ENCODE peak calls at places on chromosomes 3 and 15, in five cellular contexts. One of them, this sample, is unnamed.

GRCh38 chr3:148922467-148922866 is 57.4 kb downstream of the CPA3 start:
- DNase-seq in fibroblast of the aortic adventitia: no peak
- DNase-seq in brain microvascular endothelial cell: no peak
- DNase-seq in GM12878: no peak
- DNase-seq in GM13977: no peak
- DNase-seq in this sample: no peak

GRCh38 chr3:72082121-72082715 is 297.3 kb upstream of the PROK2 start:
- DNase-seq in fibroblast of the aortic adventitia: peak
- DNase-seq in brain microvascular endothelial cell: no peak
- DNase-seq in GM12878: peak
- DNase-seq in GM13977: peak
- DNase-seq in this sample: peak

GRCh38 chr3:136835817-136836510 is 17.0 kb downstream of the SLC35G2 start:
- DNase-seq in fibroblast of the aortic adventitia: peak
- DNase-seq in brain microvascular endothelial cell: no peak
- DNase-seq in GM12878: no peak
- DNase-seq in GM13977: no peak
- DNase-seq in this sample: no peak

GRCh38 chr15:57272770-57273357 is 103.4 kb upstream of the CGNL1 start:
- DNase-seq in fibroblast of the aortic adventitia: no peak
- DNase-seq in brain microvascular endothelial cell: no peak
- DNase-seq in GM12878: no peak
- DNase-seq in GM13977: no peak
- DNase-seq in this sample: no peak

GRCh38 chr15:52153900-52154895 is 37.0 kb downstream of the GNB5 start:
- DNase-seq in fibroblast of the aortic adventitia: no peak
- DNase-seq in brain microvascular endothelial cell: no peak
- DNase-seq in GM12878: no peak
- DNase-seq in GM13977: no peak
- DNase-seq in this sample: no peak

GRCh38 chr15:93037341-93038063 is 51.5 kb downstream of the RGMA start:
- DNase-seq in fibroblast of the aortic adventitia: peak
- DNase-seq in brain microvascular endothelial cell: peak
- DNase-seq in GM12878: no peak
- DNase-seq in GM13977: peak
- DNase-seq in this sample: no peak

GRCh38 chr3:23874359-23875120 is 42.2 kb downstream of the NKIRAS1 start:
- DNase-seq in fibroblast of the aortic adventitia: peak
- DNase-seq in brain microvascular endothelial cell: peak
- DNase-seq in GM12878: no peak
- DNase-seq in GM13977: no peak
- DNase-seq in this sample: no peak

GRCh38 chr3:124258057-124258500 is 266.2 kb upstream of the ROPN1 start:
- DNase-seq in fibroblast of the aortic adventitia: no peak
- DNase-seq in brain microvascular endothelial cell: peak
- DNase-seq in GM12878: no peak
- DNase-seq in GM13977: no peak
- DNase-seq in this sample: no peak

GRCh38 chr15:31352283-31352880 is 25.7 kb downstream of the KLF13 start:
- DNase-seq in fibroblast of the aortic adventitia: no peak
- DNase-seq in brain microvascular endothelial cell: no peak
- DNase-seq in GM12878: no peak
- DNase-seq in GM13977: no peak
- DNase-seq in this sample: no peak

GRCh38 chr3:71868891-71869290 is 83.9 kb upstream of the PROK2 start:
- DNase-seq in fibroblast of the aortic adventitia: no peak
- DNase-seq in brain microvascular endothelial cell: no peak
- DNase-seq in GM12878: no peak
- DNase-seq in GM13977: no peak
- DNase-seq in this sample: no peak

GRCh38 chr15:80461370-80462060 is 57.3 kb downstream of the ARNT2 start:
- DNase-seq in fibroblast of the aortic adventitia: peak
- DNase-seq in brain microvascular endothelial cell: no peak
- DNase-seq in GM12878: no peak
- DNase-seq in GM13977: no peak
- DNase-seq in this sample: no peak

GRCh38 chr3:933311-933710 is 159.5 kb upstream of the CNTN6 start:
- DNase-seq in fibroblast of the aortic adventitia: no peak
- DNase-seq in brain microvascular endothelial cell: no peak
- DNase-seq in GM12878: no peak
- DNase-seq in GM13977: no peak
- DNase-seq in this sample: no peak

GRCh38 chr3:169116056-169116693 is 547.3 kb downstream of the MECOM start:
- DNase-seq in fibroblast of the aortic adventitia: no peak
- DNase-seq in brain microvascular endothelial cell: no peak
- DNase-seq in GM12878: no peak
- DNase-seq in GM13977: no peak
- DNase-seq in this sample: no peak

GRCh38 chr3:194069421-194070219 is 66.3 kb upstream of the HES1 start:
- DNase-seq in fibroblast of the aortic adventitia: peak
- DNase-seq in brain microvascular endothelial cell: no peak
- DNase-seq in GM12878: no peak
- DNase-seq in GM13977: no peak
- DNase-seq in this sample: no peak

GRCh38 chr3:168828943-168829342 is 733.2 kb upstream of the GOLIM4 start:
- DNase-seq in fibroblast of the aortic adventitia: no peak
- DNase-seq in brain microvascular endothelial cell: no peak
- DNase-seq in GM12878: no peak
- DNase-seq in GM13977: no peak
- DNase-seq in this sample: no peak

GRCh38 chr15:80093854-80094418 is 34.5 kb downstream of the ZFAND6 start:
- DNase-seq in fibroblast of the aortic adventitia: peak
- DNase-seq in brain microvascular endothelial cell: no peak
- DNase-seq in GM12878: no peak
- DNase-seq in GM13977: no peak
- DNase-seq in this sample: no peak

GRCh38 chr15:77029166-77030041 is 34.5 kb downstream of the PSTPIP1 start:
- DNase-seq in fibroblast of the aortic adventitia: no peak
- DNase-seq in brain microvascular endothelial cell: no peak
- DNase-seq in GM12878: no peak
- DNase-seq in GM13977: no peak
- DNase-seq in this sample: no peak

GRCh38 chr15:58568157-58568571 is 136.4 kb downstream of the LIPC start:
- DNase-seq in fibroblast of the aortic adventitia: no peak
- DNase-seq in brain microvascular endothelial cell: no peak
- DNase-seq in GM12878: no peak
- DNase-seq in GM13977: no peak
- DNase-seq in this sample: no peak

GRCh38 chr3:113436794-113437193 is 4.5 kb downstream of the CFAP44 start:
- DNase-seq in fibroblast of the aortic adventitia: peak
- DNase-seq in brain microvascular endothelial cell: peak
- DNase-seq in GM12878: no peak
- DNase-seq in GM13977: no peak
- DNase-seq in this sample: no peak

GRCh38 chr3:112043621-112044201 is 9.2 kb downstream of the TMPRSS7 start:
- DNase-seq in fibroblast of the aortic adventitia: peak
- DNase-seq in brain microvascular endothelial cell: peak
- DNase-seq in GM12878: peak
- DNase-seq in GM13977: peak
- DNase-seq in this sample: no peak

GRCh38 chr15:98381446-98381845 is 266.9 kb upstream of the IGF1R start:
- DNase-seq in fibroblast of the aortic adventitia: no peak
- DNase-seq in brain microvascular endothelial cell: no peak
- DNase-seq in GM12878: no peak
- DNase-seq in GM13977: no peak
- DNase-seq in this sample: no peak

GRCh38 chr3:117441851-117442250 is 732.3 kb downstream of the TUSC7 start:
- DNase-seq in fibroblast of the aortic adventitia: no peak
- DNase-seq in brain microvascular endothelial cell: no peak
- DNase-seq in GM12878: no peak
- DNase-seq in GM13977: no peak
- DNase-seq in this sample: no peak

GRCh38 chr15:99474041-99474906 is 91.5 kb upstream of the MEF2A start:
- DNase-seq in fibroblast of the aortic adventitia: no peak
- DNase-seq in brain microvascular endothelial cell: no peak
- DNase-seq in GM12878: no peak
- DNase-seq in GM13977: no peak
- DNase-seq in this sample: no peak

GRCh38 chr3:76051145-76051544 is 265.8 kb upstream of the ZNF717 start:
- DNase-seq in fibroblast of the aortic adventitia: no peak
- DNase-seq in brain microvascular endothelial cell: no peak
- DNase-seq in GM12878: no peak
- DNase-seq in GM13977: no peak
- DNase-seq in this sample: no peak

GRCh38 chr3:94811836-94812235 is 749.0 kb downstream of the NSUN3 start:
- DNase-seq in fibroblast of the aortic adventitia: no peak
- DNase-seq in brain microvascular endothelial cell: no peak
- DNase-seq in GM12878: no peak
- DNase-seq in GM13977: no peak
- DNase-seq in this sample: no peak

GRCh38 chr3:43522702-43523362 is 99.0 kb downstream of the ANO10 start:
- DNase-seq in fibroblast of the aortic adventitia: peak
- DNase-seq in brain microvascular endothelial cell: no peak
- DNase-seq in GM12878: no peak
- DNase-seq in GM13977: no peak
- DNase-seq in this sample: no peak

GRCh38 chr3:134652409-134652831 is 1.6 kb upstream of the KY start:
- DNase-seq in fibroblast of the aortic adventitia: peak
- DNase-seq in brain microvascular endothelial cell: peak
- DNase-seq in GM12878: no peak
- DNase-seq in GM13977: no peak
- DNase-seq in this sample: no peak

GRCh38 chr3:170703121-170703588 is 117.3 kb upstream of the SLC7A14 start:
- DNase-seq in fibroblast of the aortic adventitia: peak
- DNase-seq in brain microvascular endothelial cell: peak
- DNase-seq in GM12878: no peak
- DNase-seq in GM13977: no peak
- DNase-seq in this sample: no peak

GRCh38 chr3:184526158-184526483 is 35.5 kb upstream of the EPHB3 start:
- DNase-seq in fibroblast of the aortic adventitia: peak
- DNase-seq in brain microvascular endothelial cell: no peak
- DNase-seq in GM12878: no peak
- DNase-seq in GM13977: no peak
- DNase-seq in this sample: no peak

GRCh38 chr15:77481670-77482069 is 61.0 kb downstream of the HMG20A start:
- DNase-seq in fibroblast of the aortic adventitia: peak
- DNase-seq in brain microvascular endothelial cell: no peak
- DNase-seq in GM12878: no peak
- DNase-seq in GM13977: no peak
- DNase-seq in this sample: no peak

This sample was measured in GM06990.